ENCODE peak calls at places on chromosomes 16 and 17, in ten cellular contexts. U is stomach, S is GM23338, Q is suprapubic skin, P is endothelial cell of umbilical vein, H is sigmoid colon, J is HCT116, G is GM12892, X is transverse colon, E is breast epithelium. L is an unnamed sample.

GRCh38 chr17:75694536-75694935 is 26.7 kb upstream of the ITGB4 start:
- DNase-seq in U (no peak), S (no peak), Q (no peak), P (no peak), H (peak), J (no peak), G (no peak), X (no peak), E (peak), L (peak)

GRCh38 chr16:87836844-87837581 is 32.3 kb downstream of the SLC7A5 start:
- DNase-seq in U (no peak), S (no peak), Q (no peak), P (peak), H (no peak), J (no peak), G (no peak), X (no peak), E (no peak), L (no peak)

GRCh38 chr16:51982715-51983680 is 563.9 kb downstream of the TOX3 start:
- DNase-seq in U (peak), S (peak), Q (no peak), P (peak), H (no peak), J (peak), G (no peak), X (peak), E (no peak), L (no peak)

GRCh38 chr16:85615014-85615851 is 2.1 kb downstream of the GSE1 start:
- DNase-seq in U (peak), S (peak), Q (peak), P (no peak), H (no peak), J (peak), G (no peak), X (peak), E (peak), L (peak)

GRCh38 chr17:50148226-50149098 is 2.0 kb downstream of the PPP1R9B start:
- DNase-seq in U (peak), S (peak), Q (no peak), P (no peak), H (no peak), J (no peak), G (peak), X (peak), E (peak), L (peak)

GRCh38 chr17:66755101-66755943 is 79.6 kb upstream of the CACNG5 start:
- DNase-seq in U (no peak), S (no peak), Q (no peak), P (no peak), H (peak), J (peak), G (no peak), X (peak), E (no peak), L (no peak)

GRCh38 chr16:4314532-4315184 is 1.2 kb upstream of the GLIS2 start:
- DNase-seq in U (no peak), S (peak), Q (peak), P (peak), H (peak), J (peak), G (no peak), X (no peak), E (no peak), L (no peak)

GRCh38 chr17:71405101-71405500 is 715.7 kb upstream of the SOX9 start:
- DNase-seq in U (no peak), S (no peak), Q (no peak), P (no peak), H (no peak), J (no peak), G (no peak), X (no peak), E (no peak), L (no peak)

GRCh38 chr17:7222093-7222971 is 2.6 kb downstream of the ACADVL start:
- DNase-seq in U (no peak), S (no peak), Q (peak), P (no peak), H (no peak), J (no peak), G (no peak), X (no peak), E (no peak), L (no peak)

GRCh38 chr17:7224110-7224509 is 4.4 kb downstream of the ACADVL start:
- DNase-seq in U (no peak), S (no peak), Q (no peak), P (no peak), H (no peak), J (no peak), G (no peak), X (no peak), E (no peak), L (no peak)

GRCh38 chr17:7221281-7222092 is 1.7 kb downstream of the ACADVL start:
- DNase-seq in U (no peak), S (no peak), Q (peak), P (no peak), H (peak), J (no peak), G (no peak), X (no peak), E (no peak), L (no peak)

GRCh38 chr17:7223375-7223774 is 3.6 kb downstream of the ACADVL start:
- DNase-seq in U (no peak), S (no peak), Q (no peak), P (no peak), H (no peak), J (no peak), G (no peak), X (no peak), E (no peak), L (no peak)

GRCh38 chr17:7222972-7223292 is 3.2 kb downstream of the ACADVL start:
- DNase-seq in U (no peak), S (no peak), Q (no peak), P (no peak), H (peak), J (no peak), G (no peak), X (no peak), E (no peak), L (no peak)
- TF ChIP-seq POLR2AphosphoS5 in U (no peak), S (no peak), Q (no peak), P (no peak), H (no peak), J (no peak), G (no peak), X (no peak), E (no peak), L (peak)

GRCh38 chr17:58282442-58282841 is 1.7 kb upstream of the MPO start:
- DNase-seq in U (no peak), S (no peak), Q (no peak), P (no peak), H (no peak), J (no peak), G (no peak), X (no peak), E (no peak), L (no peak)

GRCh38 chr17:58283674-58284612 is 3.2 kb upstream of the MPO start:
- DNase-seq in U (no peak), S (no peak), Q (no peak), P (no peak), H (peak), J (no peak), G (no peak), X (no peak), E (peak), L (no peak)

GRCh38 chr17:58279736-58280479 is 827 bp downstream of the MPO start:
- DNase-seq in U (no peak), S (no peak), Q (no peak), P (no peak), H (no peak), J (no peak), G (no peak), X (no peak), E (no peak), L (peak)

GRCh38 chr17:58280480-58281217 is at the start of gene MPO:
- DNase-seq in U (no peak), S (no peak), Q (no peak), P (no peak), H (no peak), J (no peak), G (no peak), X (no peak), E (no peak), L (no peak)

DNA sequence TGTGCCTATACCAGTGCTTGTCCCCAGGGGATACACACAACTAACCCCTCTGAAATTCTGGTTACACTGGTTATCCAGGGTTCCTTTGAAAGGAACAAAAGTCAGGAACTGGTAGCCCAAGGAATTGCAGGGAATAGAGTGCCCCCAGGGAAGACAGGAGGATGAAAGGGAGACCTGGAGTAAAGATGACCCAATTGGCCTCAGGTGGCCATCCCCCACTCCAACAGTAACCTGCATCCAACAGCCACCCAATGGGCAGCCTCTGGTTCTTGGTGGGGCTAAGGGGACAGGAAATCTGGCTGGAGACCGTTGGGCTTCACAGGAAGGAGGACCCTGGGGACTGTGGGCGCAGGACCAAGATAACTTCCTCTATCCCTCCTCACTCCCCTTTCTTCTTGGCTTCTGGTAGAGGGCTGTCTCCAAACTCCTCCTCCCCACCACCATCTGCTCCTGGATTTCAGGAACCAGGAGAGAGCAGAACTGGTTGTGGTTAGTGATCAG is 826 bp upstream of the MPO start:
- DNase-seq in U (no peak), S (peak), Q (no peak), P (no peak), H (no peak), J (no peak), G (no peak), X (no peak), E (no peak), L (no peak)
- TF ChIP-seq POLR2AphosphoS5 in U (no peak), S (no peak), Q (no peak), P (no peak), H (no peak), J (no peak), G (no peak), X (no peak), E (no peak), L (no peak)

DNA sequence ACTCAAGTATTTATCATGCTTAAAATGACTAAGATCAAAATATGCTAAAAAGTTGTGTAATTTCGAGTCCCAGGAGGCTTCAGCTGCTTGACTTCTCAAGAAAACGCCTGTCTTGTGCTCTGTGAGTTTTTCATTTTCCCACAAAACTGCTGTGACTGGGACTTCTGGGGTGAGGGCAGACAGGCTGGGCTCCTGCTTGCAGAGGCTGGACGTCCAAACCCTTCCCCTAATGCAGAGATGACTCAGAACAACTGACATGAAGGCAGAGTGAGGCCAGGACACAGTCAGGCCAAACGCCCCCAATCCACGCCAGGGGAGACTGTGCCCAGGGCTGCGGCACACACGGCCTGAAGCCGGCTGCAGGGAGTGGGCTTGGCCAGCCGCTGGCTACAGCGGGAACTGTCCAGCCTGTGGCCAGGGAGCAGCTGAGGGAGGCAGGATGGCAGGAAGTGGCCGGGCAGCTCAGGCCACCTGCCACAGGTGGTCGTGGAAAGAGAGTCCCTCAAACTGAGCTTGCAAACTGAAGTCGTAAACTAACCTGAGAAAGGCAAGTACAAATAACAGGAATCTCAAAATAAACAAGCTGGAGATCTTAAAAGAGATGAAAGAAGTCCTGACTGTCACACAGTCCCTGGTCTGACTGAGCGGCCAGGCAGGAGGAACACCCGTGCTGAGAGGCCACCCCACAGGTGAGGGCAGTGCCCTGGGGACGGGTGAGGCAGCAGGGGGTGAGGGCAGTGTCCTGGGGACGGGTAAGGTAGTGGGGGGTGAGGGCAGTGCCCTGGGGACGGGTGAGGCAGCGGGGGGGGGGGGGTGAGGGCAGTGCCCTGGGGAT is 21.3 kb upstream of the HEXD start:
- DNase-seq in U (no peak), S (no peak), Q (no peak), P (no peak), H (no peak), J (no peak), G (no peak), X (no peak), E (no peak), L (no peak)
- TF ChIP-seq POLR2AphosphoS5 in U (no peak), S (no peak), Q (no peak), P (no peak), H (no peak), J (no peak), G (no peak), X (no peak), E (no peak), L (no peak)

GRCh38 chr16:69187891-69188451 is 1.0 kb downstream of the SNTB2 start:
- DNase-seq in U (peak), S (peak), Q (peak), P (peak), H (peak), J (no peak), G (peak), X (peak), E (no peak), L (peak)
- TF ChIP-seq POLR2AphosphoS5 in U (no peak), S (no peak), Q (no peak), P (no peak), H (peak), J (no peak), G (no peak), X (no peak), E (no peak), L (no peak)

GRCh38 chr17:38710985-38711384 is 5.9 kb downstream of the MLLT6 start:
- DNase-seq in U (no peak), S (no peak), Q (no peak), P (no peak), H (no peak), J (no peak), G (no peak), X (no peak), E (no peak), L (no peak)
- TF ChIP-seq POLR2AphosphoS5 in U (no peak), S (no peak), Q (no peak), P (no peak), H (no peak), J (no peak), G (no peak), X (no peak), E (no peak), L (no peak)

GRCh38 chr17:45302649-45303173 is 14.1 kb downstream of the MAP3K14 start:
- DNase-seq in U (no peak), S (peak), Q (no peak), P (no peak), H (no peak), J (no peak), G (no peak), X (peak), E (no peak), L (peak)
- TF ChIP-seq POLR2AphosphoS5 in U (peak), S (no peak), Q (no peak), P (no peak), H (peak), J (no peak), G (peak), X (no peak), E (no peak), L (peak)

GRCh38 chr16:525123-525519 is 2.4 kb upstream of the CAPN15 start:
- DNase-seq in U (no peak), S (no peak), Q (no peak), P (no peak), H (no peak), J (no peak), G (no peak), X (no peak), E (no peak), L (no peak)
- TF ChIP-seq POLR2AphosphoS5 in U (no peak), S (no peak), Q (no peak), P (no peak), H (no peak), J (no peak), G (peak), X (no peak), E (no peak), L (peak)